ENCODE peak calls at places on chromosomes 16 and 17, in ten cellular contexts. Y is NCI-H1092, K is SJSA1, G is HS-27A, D is T-cell, A is kidney glomerular epithelial cell, M is LoVo, T is A673, F is tibial artery, H is cardiac muscle cell. I is an unnamed sample.
A peak's percentile ranks its signal among the peaks of the same experiment; 100 is the strongest.

GRCh38 chr16:26133401-26133800 is 441.6 kb downstream of the HS3ST4 start:
- DNase-seq in Y (no peak), K (no peak), G (no peak), D (no peak), A (no peak), M (no peak), T (no peak), F (no peak), H (no peak), I (no peak)

GRCh38 chr16:24917891-24918290 is 72.1 kb downstream of the SLC5A11 start:
- DNase-seq in Y (no peak), K (no peak), G (no peak), D (no peak), A (no peak), M (no peak), T (no peak), F (no peak), H (no peak), I (no peak)

GRCh38 chr16:13332713-13333255 is 431.4 kb downstream of the SHISA9 start:
- DNase-seq in Y (peak; percentile 13), K (no peak), G (no peak), D (no peak), A (no peak), M (no peak), T (no peak), F (no peak), H (no peak), I (no peak)

GRCh38 chr17:74677558-74678466 is 34.9 kb downstream of the CD300LF start:
- DNase-seq in Y (no peak), K (no peak), G (no peak), D (no peak), A (no peak), M (no peak), T (peak; percentile 27), F (no peak), H (peak; percentile 51), I (no peak)

GRCh38 chr16:12262454-12263180 is 286.1 kb downstream of the SNX29 start:
- DNase-seq in Y (peak; percentile 51), K (no peak), G (no peak), D (no peak), A (peak; percentile 5), M (peak; percentile 8), T (no peak), F (no peak), H (no peak), I (no peak)

GRCh38 chr16:12087901-12088364 is 111.4 kb downstream of the SNX29 start:
- DNase-seq in Y (no peak), K (no peak), G (no peak), D (peak; percentile 37), A (no peak), M (no peak), T (no peak), F (peak; percentile 15), H (no peak), I (no peak)

GRCh38 chr17:15510361-15510760 is 42.9 kb upstream of the CDRT4 start:
- DNase-seq in Y (no peak), K (peak; percentile 48), G (peak; percentile 75), D (no peak), A (peak; percentile 20), M (peak; percentile 34), T (peak; percentile 14), F (no peak), H (no peak), I (no peak)

GRCh38 chr17:79672496-79672895 is 58.2 kb upstream of the ENPP7 start:
- DNase-seq in Y (no peak), K (no peak), G (no peak), D (no peak), A (no peak), M (no peak), T (no peak), F (no peak), H (no peak), I (no peak)

GRCh38 chr17:43720311-43721060 is 38.1 kb downstream of the SOST start:
- DNase-seq in Y (peak; percentile 44), K (peak; percentile 78), G (no peak), D (peak; percentile 74), A (peak; percentile 29), M (peak; percentile 52), T (peak; percentile 67), F (peak; percentile 76), H (peak; percentile 70), I (no peak)

GRCh38 chr17:57640079-57640478 is 105.0 kb downstream of the CCDC182 start:
- DNase-seq in Y (no peak), K (no peak), G (no peak), D (no peak), A (no peak), M (no peak), T (no peak), F (no peak), H (no peak), I (no peak)

GRCh38 chr16:46629331-46629843 is 8.2 kb upstream of the SHCBP1 start:
- DNase-seq in Y (no peak), K (peak; percentile 63), G (no peak), D (no peak), A (no peak), M (peak; percentile 41), T (peak; percentile 73), F (no peak), H (peak; percentile 18), I (no peak)

GRCh38 chr16:56985288-56985961 is 3.9 kb upstream of the NLRC5 start:
- DNase-seq in Y (no peak), K (peak; percentile 73), G (peak; percentile 77), D (no peak), A (peak; percentile 52), M (peak; percentile 71), T (peak; percentile 90), F (peak; percentile 89), H (no peak), I (no peak)

GRCh38 chr16:15033309-15033707 is 22.6 kb downstream of the NTAN1 start:
- DNase-seq in Y (no peak), K (no peak), G (no peak), D (no peak), A (no peak), M (no peak), T (no peak), F (no peak), H (peak; percentile 48), I (no peak)

GRCh38 chr16:57754354-57755060 is 18.9 kb downstream of the KATNB1 start:
- DNase-seq in Y (no peak), K (no peak), G (no peak), D (no peak), A (no peak), M (no peak), T (no peak), F (no peak), H (no peak), I (no peak)

GRCh38 chr16:89607453-89607852 is 6.0 kb upstream of the DPEP1 start:
- DNase-seq in Y (no peak), K (no peak), G (no peak), D (no peak), A (no peak), M (no peak), T (no peak), F (no peak), H (no peak), I (no peak)

GRCh38 chr17:40075216-40076100 is 12.7 kb downstream of the THRA start:
- DNase-seq in Y (peak; percentile 89), K (peak; percentile 67), G (no peak), D (peak; percentile 69), A (no peak), M (no peak), T (peak; percentile 44), F (peak; percentile 91), H (peak; percentile 78), I (no peak)

GRCh38 chr17:50051082-50051576 is 4.8 kb upstream of the ITGA3 start:
- DNase-seq in Y (no peak), K (peak; percentile 98), G (no peak), D (no peak), A (peak; percentile 88), M (peak; percentile 92), T (peak; percentile 67), F (no peak), H (no peak), I (no peak)

GRCh38 chr17:74585711-74586110 is 6.4 kb downstream of the CD300LD start:
- DNase-seq in Y (no peak), K (no peak), G (no peak), D (no peak), A (no peak), M (no peak), T (no peak), F (no peak), H (no peak), I (no peak)

GRCh38 chr16:81521141-81521626 is 76.6 kb downstream of the CMIP start:
- DNase-seq in Y (no peak), K (no peak), G (no peak), D (peak; percentile 84), A (peak; percentile 35), M (no peak), T (no peak), F (no peak), H (no peak), I (no peak)